ENCODE peak calls at places on chromosomes 5 and 9, in four cellular contexts. One of them, this sample, is unnamed.

GRCh38 chr9:3526903-3527652 is 1.3 kb upstream of the RFX3 start:
- DNase-seq in mesendoderm: peak; percentile 76
- DNase-seq in neuronal stem cell: peak; percentile 41
- DNase-seq in H9: peak; percentile 61
- DNase-seq in this sample: peak; percentile 52

GRCh38 chr5:174951151-174951780 is 226.9 kb downstream of the MSX2 start:
- DNase-seq in mesendoderm: peak; percentile 90
- DNase-seq in neuronal stem cell: peak; percentile 74
- DNase-seq in H9: peak; percentile 77
- DNase-seq in this sample: peak; percentile 60

GRCh38 chr5:142143878-142144277 is 35.3 kb downstream of the NDFIP1 start:
- DNase-seq in mesendoderm: peak; percentile 37
- DNase-seq in neuronal stem cell: no peak
- DNase-seq in H9: no peak
- DNase-seq in this sample: no peak

GRCh38 chr9:4866239-4866969 is 73.7 kb downstream of the RCL1 start:
- DNase-seq in mesendoderm: no peak
- DNase-seq in neuronal stem cell: no peak
- DNase-seq in H9: no peak
- DNase-seq in this sample: no peak

GRCh38 chr9:117644133-117644532 is 60.1 kb upstream of the TLR4 start:
- DNase-seq in mesendoderm: no peak
- DNase-seq in neuronal stem cell: no peak
- DNase-seq in H9: no peak
- DNase-seq in this sample: no peak

GRCh38 chr9:1267141-1267570 is 217.0 kb downstream of the DMRT2 start:
- DNase-seq in mesendoderm: no peak
- DNase-seq in neuronal stem cell: no peak
- DNase-seq in H9: no peak
- DNase-seq in this sample: no peak

GRCh38 chr5:11319851-11320580 is 559.0 kb upstream of the DAP start:
- DNase-seq in mesendoderm: no peak
- DNase-seq in neuronal stem cell: no peak
- DNase-seq in H9: no peak
- DNase-seq in this sample: no peak

GRCh38 chr9:21060919-21061561 is 16.7 kb downstream of the IFNB1 start:
- DNase-seq in mesendoderm: peak; percentile 19
- DNase-seq in neuronal stem cell: no peak
- DNase-seq in H9: no peak
- DNase-seq in this sample: no peak

GRCh38 chr9:77897292-77897691 is 134.3 kb downstream of the GNAQ start:
- DNase-seq in mesendoderm: peak; percentile 65
- DNase-seq in neuronal stem cell: no peak
- DNase-seq in H9: peak; percentile 49
- DNase-seq in this sample: no peak

GRCh38 chr9:74147906-74148305 is 349.2 kb upstream of the RORB start:
- DNase-seq in mesendoderm: no peak
- DNase-seq in neuronal stem cell: no peak
- DNase-seq in H9: no peak
- DNase-seq in this sample: no peak

GRCh38 chr9:123725389-123725788 is 204.5 kb downstream of the DENND1A start:
- DNase-seq in mesendoderm: no peak
- DNase-seq in neuronal stem cell: no peak
- DNase-seq in H9: peak; percentile 37
- DNase-seq in this sample: no peak

GRCh38 chr5:132222649-132223038 is 5.0 kb downstream of the P4HA2 start:
- DNase-seq in mesendoderm: no peak
- DNase-seq in neuronal stem cell: no peak
- DNase-seq in H9: no peak
- DNase-seq in this sample: no peak

GRCh38 chr5:74167206-74167929 is 473.2 kb downstream of the ENC1 start:
- DNase-seq in mesendoderm: no peak
- DNase-seq in neuronal stem cell: no peak
- DNase-seq in H9: no peak
- DNase-seq in this sample: no peak

GRCh38 chr9:133895335-133895734 is 96.8 kb downstream of the VAV2 start:
- DNase-seq in mesendoderm: no peak
- DNase-seq in neuronal stem cell: no peak
- DNase-seq in H9: no peak
- DNase-seq in this sample: no peak

GRCh38 chr9:73643379-73644013 is 491.8 kb downstream of the ANXA1 start:
- DNase-seq in mesendoderm: peak; percentile 28
- DNase-seq in neuronal stem cell: no peak
- DNase-seq in H9: no peak
- DNase-seq in this sample: no peak

GRCh38 chr5:145484195-145484594 is 350.9 kb downstream of the PRELID2 start:
- DNase-seq in mesendoderm: no peak
- DNase-seq in neuronal stem cell: no peak
- DNase-seq in H9: no peak
- DNase-seq in this sample: no peak

GRCh38 chr5:1380011-1380817 is 35.3 kb upstream of the CLPTM1L start:
- DNase-seq in mesendoderm: peak; percentile 71
- DNase-seq in neuronal stem cell: peak; percentile 30
- DNase-seq in H9: peak; percentile 81
- DNase-seq in this sample: peak; percentile 86

GRCh38 chr9:35577486-35577885 is 27.6 kb upstream of the TESK1 start:
- DNase-seq in mesendoderm: no peak
- DNase-seq in neuronal stem cell: no peak
- DNase-seq in H9: no peak
- DNase-seq in this sample: no peak

GRCh38 chr9:35575478-35575877 is 29.6 kb upstream of the TESK1 start:
- DNase-seq in mesendoderm: no peak
- DNase-seq in neuronal stem cell: no peak
- DNase-seq in H9: no peak
- DNase-seq in this sample: no peak

GRCh38 chr9:35570709-35571108 is 34.4 kb upstream of the TESK1 start:
- DNase-seq in mesendoderm: no peak
- DNase-seq in neuronal stem cell: no peak
- DNase-seq in H9: no peak
- DNase-seq in this sample: no peak

GRCh38 chr9:35571113-35571512 is 33.9 kb upstream of the TESK1 start:
- DNase-seq in mesendoderm: no peak
- DNase-seq in neuronal stem cell: no peak
- DNase-seq in H9: no peak
- DNase-seq in this sample: no peak

GRCh38 chr9:35574578-35575104 is 30.4 kb upstream of the TESK1 start:
- DNase-seq in mesendoderm: peak; percentile 21
- DNase-seq in neuronal stem cell: no peak
- DNase-seq in H9: no peak
- DNase-seq in this sample: no peak
- H3K4ac ChIP-seq in mesendoderm: no peak overlapping the region
- H3K4ac ChIP-seq in neuronal stem cell: no peak overlapping the region
- H3K4ac ChIP-seq in H9: no peak overlapping the region
- H3K4ac ChIP-seq in this sample: no peak overlapping the region

GRCh38 chr5:138949223-138949574 is 74.1 kb upstream of the LRRTM2 start:
- DNase-seq in mesendoderm: no peak
- DNase-seq in neuronal stem cell: no peak
- DNase-seq in H9: no peak
- DNase-seq in this sample: no peak
- H3K4ac ChIP-seq in mesendoderm: no peak overlapping the region
- H3K4ac ChIP-seq in neuronal stem cell: no peak overlapping the region
- H3K4ac ChIP-seq in H9: no peak overlapping the region
- H3K4ac ChIP-seq in this sample: no peak overlapping the region

DNA sequence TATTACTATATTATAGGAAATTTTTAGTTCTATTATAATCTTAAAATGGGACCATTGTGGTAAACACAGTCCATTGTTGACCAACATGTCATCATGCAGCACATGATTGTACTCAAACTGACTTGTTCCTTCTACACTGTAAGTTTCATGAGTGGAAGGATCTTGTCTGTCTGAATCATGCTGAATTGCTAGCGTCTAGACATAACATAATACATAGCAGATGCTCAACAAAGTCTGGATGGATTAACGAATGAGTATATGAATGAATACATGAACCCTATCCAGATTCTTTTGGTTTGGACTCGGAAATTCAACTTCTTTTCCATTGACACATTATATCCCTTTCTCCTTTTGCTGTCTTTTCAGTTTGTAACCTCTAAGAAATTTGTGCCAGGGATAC is 429.2 kb upstream of the SGCD start:
- DNase-seq in mesendoderm: no peak
- DNase-seq in neuronal stem cell: no peak
- DNase-seq in H9: no peak
- DNase-seq in this sample: no peak
- H3K4ac ChIP-seq in mesendoderm: no peak overlapping the region
- H3K4ac ChIP-seq in neuronal stem cell: no peak overlapping the region
- H3K4ac ChIP-seq in H9: no peak overlapping the region
- H3K4ac ChIP-seq in this sample: no peak overlapping the region

DNA sequence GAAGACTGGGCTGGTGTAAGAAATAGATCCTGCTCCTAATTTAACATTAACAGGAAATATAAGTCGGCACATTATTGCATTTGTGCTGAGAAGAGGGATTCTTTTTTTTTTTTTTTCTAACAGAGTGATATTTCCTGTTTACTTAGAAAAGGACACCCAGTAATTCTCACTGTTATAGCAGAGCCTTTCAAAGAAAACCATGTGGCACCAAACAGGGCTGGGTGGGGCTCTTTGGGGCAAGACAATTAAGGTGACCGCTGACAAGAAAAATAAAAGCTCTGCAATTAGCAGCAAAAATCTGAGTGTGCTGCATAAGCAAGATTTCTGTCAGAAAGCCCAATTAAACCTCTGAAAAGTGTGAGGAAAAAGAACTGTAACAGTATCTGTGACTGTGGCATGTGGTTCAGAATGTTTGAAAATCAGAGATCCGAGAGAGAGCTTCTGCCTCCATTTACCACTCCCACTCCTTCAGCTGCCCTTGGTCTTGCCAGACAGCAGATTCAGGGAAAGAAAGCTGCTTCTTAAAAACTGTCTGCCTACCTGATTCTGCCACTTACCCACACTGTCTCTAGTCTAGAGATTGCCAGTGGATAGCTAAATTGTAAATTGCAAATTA is 77.1 kb upstream of the IQGAP2 start:
- DNase-seq in mesendoderm: no peak
- DNase-seq in neuronal stem cell: no peak
- DNase-seq in H9: no peak
- DNase-seq in this sample: no peak
- H3K4ac ChIP-seq in mesendoderm: no peak overlapping the region
- H3K4ac ChIP-seq in neuronal stem cell: no peak overlapping the region
- H3K4ac ChIP-seq in H9: no peak overlapping the region
- H3K4ac ChIP-seq in this sample: no peak overlapping the region

GRCh38 chr9:110545705-110546104 is 33.8 kb downstream of the SVEP1 start:
- DNase-seq in mesendoderm: no peak
- DNase-seq in neuronal stem cell: no peak
- DNase-seq in H9: no peak
- DNase-seq in this sample: no peak
- H3K4ac ChIP-seq in mesendoderm: peak overlapping the region; percentile 79
- H3K4ac ChIP-seq in neuronal stem cell: no peak overlapping the region
- H3K4ac ChIP-seq in H9: no peak overlapping the region
- H3K4ac ChIP-seq in this sample: no peak overlapping the region

DNA sequence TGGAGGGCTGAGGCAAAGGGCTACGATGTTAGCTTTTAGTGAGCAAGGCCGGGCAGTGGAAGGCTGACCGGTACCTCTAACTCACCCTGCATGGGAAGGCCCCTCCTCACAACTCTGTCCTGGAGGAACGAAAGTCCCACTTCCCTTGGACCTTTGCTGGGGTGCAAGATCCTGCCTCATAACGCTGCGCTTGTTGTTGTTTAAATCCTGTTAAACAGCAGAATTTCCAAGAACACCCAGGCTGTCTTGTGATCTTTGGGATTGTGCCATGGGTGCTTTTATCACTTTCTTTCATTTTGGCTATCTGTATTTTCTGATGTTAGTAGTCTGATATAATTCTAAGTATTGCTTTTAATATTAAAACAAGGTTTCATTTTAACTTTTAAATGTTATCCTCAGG is 75.2 kb downstream of the NREP start:
- DNase-seq in mesendoderm: no peak
- DNase-seq in neuronal stem cell: no peak
- DNase-seq in H9: no peak
- DNase-seq in this sample: no peak
- H3K4ac ChIP-seq in mesendoderm: no peak overlapping the region
- H3K4ac ChIP-seq in neuronal stem cell: no peak overlapping the region
- H3K4ac ChIP-seq in H9: no peak overlapping the region
- H3K4ac ChIP-seq in this sample: no peak overlapping the region